ENCODE peak calls at places on chromosomes 5 and 9, in ten cellular contexts. V is choroid plexus epithelial cell, R is cardiac fibroblast, B is tibial artery, A is fibroblast of lung, H is sigmoid colon, E is foreskin fibroblast, U is endodermal cell, L is heart right ventricle, N is Peyer's patch. Q is an unnamed sample.

GRCh38 chr5:51495672-51496071 is 112.4 kb downstream of the ISL1 start:
- DNase-seq in N (no peak), H (no peak), L (no peak), E (peak; percentile 74), U (no peak), R (peak; percentile 33), B (no peak), V (peak; percentile 5), A (peak; percentile 14), Q (no peak)

GRCh38 chr5:90488791-90489190 is 14.1 kb downstream of the POLR3G start:
- DNase-seq in A (no peak), U (no peak), L (no peak), V (peak; percentile 50), H (no peak), N (no peak), B (no peak), E (peak; percentile 38), R (no peak), Q (no peak)

GRCh38 chr5:89016741-89017312 is 133.8 kb upstream of the MEF2C start:
- DNase-seq in B (no peak), A (no peak), H (no peak), E (no peak), N (no peak), U (no peak), R (no peak), L (no peak), V (no peak), Q (no peak)

GRCh38 chr5:89759824-89760223 is 649.7 kb downstream of the CETN3 start:
- DNase-seq in B (no peak), A (no peak), H (no peak), V (no peak), R (no peak), E (no peak), N (no peak), U (no peak), L (no peak), Q (no peak)

GRCh38 chr9:73031350-73031749 is 78.5 kb upstream of the ALDH1A1 start:
- DNase-seq in A (no peak), U (no peak), E (no peak), N (no peak), B (no peak), H (no peak), L (no peak), V (no peak), R (no peak), Q (no peak)

GRCh38 chr9:121604242-121604641 is 47.2 kb upstream of the DAB2IP start:
- DNase-seq in V (no peak), U (peak; percentile 70), E (no peak), H (peak; percentile 80), B (peak; percentile 54), N (peak; percentile 50), L (no peak), R (peak; percentile 17), A (no peak), Q (no peak)

GRCh38 chr5:57716661-57717060 is 234.1 kb upstream of the ACTBL2 start:
- DNase-seq in V (no peak), E (no peak), L (no peak), H (no peak), B (no peak), N (no peak), A (no peak), R (no peak), U (no peak), Q (no peak)

GRCh38 chr5:151772868-151773561 is 1.3 kb downstream of the G3BP1 start:
- DNase-seq in E (no peak), H (no peak), B (no peak), U (no peak), L (no peak), V (peak; percentile 34), N (peak; percentile 56), A (peak; percentile 27), R (peak; percentile 6), Q (no peak)

GRCh38 chr5:18553269-18553668 is 919.0 kb downstream of the TAF11L14 start:
- DNase-seq in R (no peak), L (no peak), U (no peak), N (no peak), E (no peak), B (no peak), H (no peak), A (no peak), V (peak; percentile 25), Q (no peak)

GRCh38 chr5:43514471-43514815 is 505 bp downstream of the C5orf34 start:
- DNase-seq in H (no peak), N (no peak), A (peak; percentile 75), E (peak; percentile 78), B (no peak), L (no peak), V (peak; percentile 83), R (peak; percentile 64), U (no peak), Q (no peak)
- H3K4me3 ChIP-seq in H (peak overlapping the region; percentile 67), N (peak overlapping the region; percentile 63), A (peak overlapping the region; percentile 96), E (peak overlapping the region; percentile 66), B (peak overlapping the region; percentile 81), L (peak overlapping the region; percentile 67), V (peak overlapping the region; percentile 74), R (peak overlapping the region; percentile 66), U (peak overlapping the region; percentile 94), Q (peak overlapping the region; percentile 79)

GRCh38 chr9:93143830-93144530 is 9.9 kb upstream of the NINJ1 start:
- DNase-seq in E (no peak), A (no peak), N (peak; percentile 64), V (no peak), B (no peak), L (no peak), H (no peak), R (no peak), U (no peak), Q (peak; percentile 53)
- TF ChIP-seq CTCF in E (no peak), A (no peak), N (no peak), V (no peak), B (no peak), L (no peak), H (no peak), R (no peak), U (no peak), Q (no peak)

GRCh38 chr9:29211681-29212589 is 1638.7 kb upstream of the C9orf72 start:
- DNase-seq in R (peak; percentile 29), N (no peak), B (no peak), V (peak; percentile 35), A (peak; percentile 4), E (peak; percentile 0), L (no peak), H (peak; percentile 59), U (peak; percentile 88), Q (peak; percentile 14)
- H3K4me3 ChIP-seq in R (peak overlapping the region; percentile 45), N (peak overlapping the region; percentile 35), B (peak overlapping the region; percentile 37), V (peak overlapping the region; percentile 42), A (peak overlapping the region; percentile 17), E (no peak overlapping the region), L (peak overlapping the region; percentile 30), H (peak overlapping the region; percentile 40), U (peak overlapping the region; percentile 86), Q (no peak overlapping the region)

DNA sequence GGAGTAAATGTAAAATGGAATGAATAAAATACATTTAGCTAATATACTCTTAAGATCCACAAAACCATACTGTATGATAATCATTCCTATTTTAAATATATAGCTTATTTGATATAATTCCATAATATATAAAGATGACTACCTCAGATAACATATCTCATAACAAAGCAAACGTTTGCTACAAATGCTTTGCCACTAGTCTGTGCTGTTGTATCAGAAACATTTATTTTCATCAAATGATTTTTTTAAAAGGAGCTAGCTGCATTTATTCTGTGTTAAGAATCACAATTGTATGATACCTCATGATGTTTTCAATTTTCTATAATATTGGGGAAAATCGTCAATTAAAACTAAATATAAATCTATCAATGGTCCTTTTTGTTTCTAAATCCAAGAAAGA is 567.2 kb downstream of the PTPRD start:
- DNase-seq in L (no peak), E (no peak), V (peak; percentile 57), U (no peak), A (peak; percentile 66), R (no peak), H (no peak), N (no peak), B (no peak), Q (no peak)
- TF ChIP-seq CTCF in L (peak; percentile 60), E (no peak), V (peak; percentile 59), U (peak; percentile 68), A (no peak), R (no peak), H (no peak), N (no peak), B (no peak), Q (no peak)

DNA sequence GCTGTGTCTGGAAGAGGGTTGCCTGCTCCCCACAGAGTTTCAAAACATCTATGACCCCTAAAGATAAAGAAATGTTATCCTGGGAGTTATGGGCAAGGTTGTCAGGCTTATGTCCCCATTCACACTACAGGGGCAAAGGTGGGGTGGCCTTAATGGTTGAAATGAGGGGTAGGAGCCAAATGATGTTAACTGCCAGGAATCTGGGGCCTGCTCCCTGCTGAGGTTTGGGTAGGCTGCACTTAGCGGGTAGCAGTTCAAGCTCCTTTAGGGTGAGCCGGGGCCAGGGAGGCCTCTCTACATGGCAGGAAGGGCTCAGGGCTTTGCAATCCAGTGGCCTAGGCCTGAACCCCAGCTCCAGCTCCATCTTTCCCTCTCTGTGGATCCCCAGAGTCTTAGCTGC is 3.0 kb downstream of the FGF18 start:
- DNase-seq in B (no peak), H (no peak), V (no peak), A (no peak), E (no peak), R (no peak), U (no peak), L (no peak), N (peak; percentile 29), Q (no peak)
- H3K4me3 ChIP-seq in B (no peak overlapping the region), H (no peak overlapping the region), V (no peak overlapping the region), A (no peak overlapping the region), E (no peak overlapping the region), R (no peak overlapping the region), U (no peak overlapping the region), L (no peak overlapping the region), N (no peak overlapping the region), Q (no peak overlapping the region)

GRCh38 chr9:105637787-105638395 is 24.4 kb upstream of the TAL2 start:
- DNase-seq in A (peak; percentile 4), N (no peak), B (no peak), V (peak; percentile 42), U (no peak), E (peak; percentile 6), H (no peak), L (no peak), R (peak; percentile 10), Q (no peak)
- TF ChIP-seq CTCF in A (peak; percentile 29), N (no peak), B (peak; percentile 6), V (peak; percentile 67), U (peak; percentile 82), E (peak; percentile 52), H (no peak), L (peak; percentile 46), R (peak; percentile 56), Q (peak; percentile 68)